ENCODE peak calls at places on chromosomes 3 and 15, in eight cellular contexts. T, J, D, B, E, Y, M and Z are unnamed samples. For H3K4me1, the result is how much of the 10 kb centered on the place peaks cover.

GRCh38 chr3:138593488-138594149 is 441 bp downstream of the CEP70 start:
- DNase-seq in Y (no peak), M (no peak), T (no peak), J (no peak), E (no peak), B (no peak), D (no peak), Z (no peak)

GRCh38 chr3:162647321-162647720 is 1150.7 kb downstream of the OTOL1 start:
- DNase-seq in D (no peak), E (no peak), M (no peak), Y (no peak), J (no peak), T (no peak), B (no peak), Z (no peak)

GRCh38 chr15:50820808-50821382 is 55.4 kb upstream of the SPPL2A start:
- DNase-seq in T (no peak), E (no peak), B (no peak), M (no peak), Y (no peak), J (no peak), D (no peak), Z (no peak)

GRCh38 chr15:88193415-88193814 is 63.1 kb downstream of the NTRK3 start:
- DNase-seq in T (no peak), D (no peak), M (no peak), J (no peak), B (no peak), E (no peak), Y (no peak), Z (no peak)

GRCh38 chr15:76299786-76300185 is 11.5 kb downstream of the ETFA start:
- DNase-seq in Y (no peak), M (no peak), D (no peak), B (no peak), J (no peak), T (no peak), E (no peak), Z (no peak)

GRCh38 chr3:82423485-82423884 is 662.0 kb upstream of the GBE1 start:
- DNase-seq in E (no peak), T (no peak), J (no peak), Y (no peak), B (no peak), M (no peak), D (no peak), Z (no peak)

GRCh38 chr3:85903434-85903833 is 944.6 kb downstream of the CADM2 start:
- DNase-seq in T (no peak), E (no peak), D (no peak), M (no peak), Y (no peak), J (no peak), B (no peak), Z (no peak)

GRCh38 chr3:94252316-94252715 is 189.5 kb downstream of the NSUN3 start:
- DNase-seq in E (no peak), B (no peak), Y (no peak), D (no peak), J (no peak), T (no peak), M (no peak), Z (no peak)

GRCh38 chr3:193124861-193125260 is 116.2 kb upstream of the PLAAT1 start:
- DNase-seq in E (no peak), Y (no peak), D (no peak), M (no peak), T (no peak), B (no peak), J (no peak), Z (no peak)

GRCh38 chr3:165075695-165076094 is 2.6 kb downstream of the SI start:
- DNase-seq in D (no peak), J (no peak), B (no peak), E (no peak), M (no peak), Y (no peak), T (no peak), Z (no peak)

GRCh38 chr3:136075218-136075808 is 109.8 kb downstream of the PPP2R3A start:
- DNase-seq in E (peak), T (peak), Y (peak), B (peak), J (peak), D (no peak), M (peak), Z (peak)

GRCh38 chr3:189995129-189995528 is 125.6 kb downstream of the P3H2 start:
- DNase-seq in Y (no peak), M (no peak), J (no peak), D (no peak), E (no peak), T (no peak), B (no peak), Z (no peak)

GRCh38 chr3:152399374-152399773 is 130.6 kb downstream of the MBNL1 start:
- DNase-seq in M (no peak), T (no peak), B (no peak), E (peak), J (no peak), D (no peak), Y (peak), Z (no peak)

GRCh38 chr3:68151359-68151758 is 496.9 kb upstream of the SUCLG2 start:
- DNase-seq in B (no peak), D (no peak), Y (no peak), T (no peak), M (no peak), J (no peak), E (no peak), Z (no peak)

GRCh38 chr3:41600616-41601015 is 361.3 kb downstream of the ULK4 start:
- DNase-seq in M (no peak), Y (no peak), T (no peak), D (no peak), E (peak), B (no peak), J (no peak), Z (no peak)

GRCh38 chr3:187736418-187736871 is 8.8 kb downstream of the BCL6 start:
- DNase-seq in E (peak), D (no peak), J (no peak), B (no peak), Y (peak), M (no peak), T (no peak), Z (no peak)

GRCh38 chr3:25410703-25411102 is 17.4 kb upstream of the RARB start:
- DNase-seq in B (no peak), D (no peak), E (no peak), J (no peak), M (no peak), T (peak), Y (no peak), Z (no peak)

GRCh38 chr15:85920926-85921325 is 126.2 kb upstream of the KLHL25 start:
- DNase-seq in Y (no peak), J (no peak), D (no peak), M (no peak), B (no peak), T (no peak), E (no peak), Z (no peak)
- H3K4me1 ChIP-seq in Y (under half), J (under half), D (under half), M (under half), B (under half), T (under half), E (under half), Z (under half)

DNA sequence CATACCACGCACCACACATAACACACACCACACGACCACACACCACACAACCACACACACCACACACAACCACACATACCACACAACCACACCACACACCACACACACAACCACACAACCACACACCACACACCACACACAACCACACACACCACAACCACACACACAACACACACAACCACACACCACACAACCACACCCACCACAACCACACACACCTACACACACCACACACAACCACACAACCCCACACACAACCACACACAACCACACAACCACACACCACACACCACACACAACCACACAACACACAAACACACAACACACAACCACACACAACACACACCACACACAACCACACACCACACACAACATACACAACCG is 24.1 kb downstream of the CPN2 start:
- DNase-seq in J (no peak), B (peak), D (no peak), M (no peak), Y (no peak), T (peak), E (no peak), Z (no peak)
- H3K4me1 ChIP-seq in J (under half), B (under half), D (under half), M (under half), Y (under half), T (under half), E (under half), Z (under half)

DNA sequence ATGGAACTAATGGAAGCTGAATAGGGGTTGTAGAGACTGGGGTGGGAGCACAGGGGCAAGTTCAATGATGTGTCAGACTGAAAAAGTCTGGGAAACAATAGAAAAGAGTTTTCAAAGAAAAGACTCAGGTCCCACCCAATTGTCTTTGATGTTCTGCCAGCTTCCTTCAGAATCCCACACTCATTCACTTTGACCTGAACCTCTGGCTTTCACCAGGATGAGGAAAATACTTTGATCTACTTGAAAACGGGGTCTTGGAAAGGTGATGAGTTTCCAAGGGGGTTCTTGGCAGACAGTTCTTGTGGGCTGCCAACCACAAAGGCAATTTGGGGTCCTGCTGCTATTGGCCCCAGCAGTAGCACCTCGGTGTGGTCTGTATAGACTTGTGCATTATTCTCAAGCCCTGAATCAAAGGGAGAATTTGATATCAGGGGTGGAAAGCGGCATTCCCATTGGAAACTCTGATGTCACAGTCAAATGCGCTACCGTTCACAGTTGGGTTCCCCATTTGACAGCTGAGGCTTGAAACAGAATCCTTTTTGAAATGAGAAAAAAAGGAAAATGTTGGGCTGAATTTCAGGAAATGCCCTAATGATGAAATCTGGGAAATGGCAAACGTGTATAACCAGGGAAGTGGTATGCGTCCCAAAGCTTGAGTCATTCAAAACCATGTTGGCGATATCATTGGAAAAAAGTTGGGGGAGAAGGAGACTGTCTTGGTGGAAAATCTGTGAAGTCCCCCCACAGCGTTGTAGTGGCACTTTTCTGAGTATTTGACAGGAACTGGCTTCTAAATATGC is 229.2 kb upstream of the LRTM1 start:
- DNase-seq in B (no peak), Y (no peak), E (no peak), D (no peak), M (no peak), J (no peak), T (no peak), Z (no peak)
- H3K4me1 ChIP-seq in B (under half), Y (under half), E (under half), D (under half), M (under half), J (under half), T (under half), Z (under half)

DNA sequence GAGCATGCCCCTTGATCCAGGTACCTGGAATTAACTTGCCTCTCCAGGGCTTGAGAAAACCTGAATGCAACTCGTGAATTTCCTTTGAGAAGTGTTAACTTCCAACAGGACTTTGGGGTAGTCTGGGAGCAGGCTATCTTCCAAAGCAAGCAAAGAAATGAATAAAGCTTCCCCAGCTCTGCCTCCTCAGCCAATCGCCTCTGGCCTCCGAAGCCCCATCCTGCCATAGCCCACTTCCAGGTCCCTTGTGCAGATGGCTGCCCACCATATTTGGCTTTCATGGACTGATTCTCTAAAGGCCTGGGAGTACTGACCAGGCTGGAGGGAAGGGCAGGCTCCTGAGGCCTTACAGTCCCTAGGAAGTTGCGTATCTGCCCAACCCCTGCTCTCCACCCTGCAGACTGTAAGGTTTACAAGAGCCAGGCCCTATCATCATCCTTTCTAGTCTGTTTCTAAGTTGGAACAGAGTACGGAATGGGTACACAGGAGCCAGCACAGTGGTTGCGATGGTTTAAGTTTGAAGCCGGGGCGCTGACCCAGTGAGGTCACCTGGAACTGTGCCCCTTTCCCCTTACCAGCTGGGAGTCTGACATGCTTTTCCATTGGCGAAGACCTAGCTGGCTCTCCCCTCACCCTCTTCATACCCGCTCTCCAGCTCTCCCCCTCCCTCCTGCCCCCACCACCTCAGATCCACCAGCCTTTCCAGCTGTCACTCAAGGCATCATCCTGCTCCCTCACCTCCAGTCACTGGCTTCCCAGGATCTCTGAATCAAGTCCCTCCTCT is 1.1 kb upstream of the PML start:
- DNase-seq in M (no peak), D (no peak), J (no peak), T (no peak), B (no peak), E (no peak), Y (no peak), Z (no peak)
- H3K4me1 ChIP-seq in M (half or more), D (under half), J (half or more), T (under half), B (under half), E (half or more), Y (under half), Z (under half)

DNA sequence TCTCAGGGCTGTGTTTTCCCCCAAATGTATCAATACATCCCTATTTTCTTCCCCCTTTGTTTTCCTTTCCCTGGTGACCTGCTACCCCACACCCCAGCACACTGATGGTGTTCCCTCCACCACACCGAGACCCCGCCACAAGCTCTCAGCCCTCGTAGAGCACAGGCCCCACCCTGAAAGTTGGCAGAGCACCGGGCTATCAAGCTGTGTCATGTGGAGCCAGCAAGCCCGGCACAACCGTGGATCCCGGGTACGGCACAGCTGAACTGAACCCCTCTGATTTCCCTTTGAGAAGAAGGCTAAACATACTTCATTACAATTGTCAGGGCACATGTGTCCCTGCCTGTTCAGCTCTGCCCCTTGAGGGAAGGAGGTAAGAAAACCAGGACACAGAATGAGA is 69.9 kb downstream of the LRIG1 start:
- DNase-seq in J (no peak), T (no peak), D (no peak), B (no peak), E (no peak), Y (no peak), M (no peak), Z (no peak)
- H3K4me1 ChIP-seq in J (under half), T (under half), D (under half), B (under half), E (under half), Y (under half), M (half or more), Z (half or more)

DNA sequence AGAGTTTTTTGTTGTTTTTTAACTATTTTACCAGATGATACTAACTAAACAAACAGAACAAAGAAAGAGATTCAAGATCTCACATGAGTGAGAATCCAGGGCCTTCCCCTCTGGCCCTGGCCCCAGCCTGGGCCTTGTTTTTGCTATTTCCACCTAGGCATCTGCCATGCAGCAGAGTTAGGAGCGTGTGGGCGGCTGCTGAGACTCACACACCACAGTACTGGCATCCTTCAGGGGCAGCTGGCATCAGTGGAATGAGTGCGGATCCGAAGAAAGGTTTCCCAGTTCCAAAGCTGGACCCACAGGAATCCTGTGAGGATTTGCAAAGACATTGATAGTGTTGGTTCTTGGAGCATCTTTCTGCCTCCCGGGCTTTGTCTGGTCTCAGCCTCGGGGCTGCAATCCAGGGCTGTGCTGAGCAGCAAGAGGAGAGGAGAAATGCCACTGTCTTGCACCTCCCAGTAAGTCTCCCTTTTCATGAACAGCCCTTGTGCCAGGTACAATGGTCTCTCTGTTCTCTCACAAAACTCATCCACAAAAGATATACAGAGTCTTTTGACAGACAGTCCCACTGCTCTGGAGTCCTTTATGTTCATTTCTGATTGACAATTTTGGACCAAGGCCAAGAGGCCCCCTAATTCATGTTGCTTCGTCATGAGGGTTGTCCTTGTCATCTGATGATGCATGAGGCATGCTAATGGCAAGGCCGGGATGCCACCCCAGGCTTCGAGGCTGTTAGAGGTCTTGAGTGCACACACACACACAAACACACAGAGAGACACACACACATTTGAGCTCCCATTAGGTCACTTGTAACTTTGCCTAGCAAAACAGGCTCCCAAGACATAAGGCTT is 46.6 kb downstream of the APH1B start:
- DNase-seq in J (no peak), Y (no peak), T (no peak), B (no peak), M (no peak), D (no peak), E (peak), Z (no peak)
- H3K4me1 ChIP-seq in J (under half), Y (under half), T (under half), B (under half), M (under half), D (under half), E (under half), Z (under half)

GRCh38 chr3:128273841-128274573 is 120.7 kb downstream of the EEFSEC start:
- DNase-seq in M (no peak), B (no peak), E (no peak), T (no peak), Y (no peak), J (no peak), D (no peak), Z (no peak)
- H3K4me1 ChIP-seq in M (half or more), B (under half), E (under half), T (under half), Y (under half), J (under half), D (under half), Z (under half)